ENCODE peak calls at places on chromosomes 12 and 14, in nine cellular contexts. One of them, this sample, is unnamed.

GRCh38 chr14:75450381-75451276 is 22.8 kb downstream of the JDP2 start:
- DNase-seq in fibroblast of pulmonary artery: no peak
- DNase-seq in stimulated activated CD8-positive, alpha-beta memory T cell treated with anti-CD3 and anti-CD28 coated beads, Interleukin-7, amount 100 ng/mL, for 1 hour: no peak
- DNase-seq in M059J: peak
- DNase-seq in NCI-H460: no peak
- DNase-seq in lower leg skin: peak
- DNase-seq in thyroid gland: peak
- DNase-seq in CD4-positive, alpha-beta memory T cell: no peak
- DNase-seq in T follicular helper cell: no peak
- DNase-seq in this sample: no peak

GRCh38 chr14:105092124-105092911 is 27.1 kb upstream of the GPR132 start:
- DNase-seq in fibroblast of pulmonary artery: no peak
- DNase-seq in stimulated activated CD8-positive, alpha-beta memory T cell treated with anti-CD3 and anti-CD28 coated beads, Interleukin-7, amount 100 ng/mL, for 1 hour: no peak
- DNase-seq in M059J: peak
- DNase-seq in NCI-H460: no peak
- DNase-seq in thyroid gland: peak
- DNase-seq in T follicular helper cell: no peak
- DNase-seq in lower leg skin: no peak
- DNase-seq in CD4-positive, alpha-beta memory T cell: peak
- DNase-seq in this sample: no peak

GRCh38 chr12:112393328-112393727 is 11.1 kb upstream of the HECTD4 start:
- DNase-seq in M059J: no peak
- DNase-seq in CD4-positive, alpha-beta memory T cell: no peak
- DNase-seq in T follicular helper cell: no peak
- DNase-seq in fibroblast of pulmonary artery: no peak
- DNase-seq in NCI-H460: no peak
- DNase-seq in lower leg skin: no peak
- DNase-seq in stimulated activated CD8-positive, alpha-beta memory T cell treated with anti-CD3 and anti-CD28 coated beads, Interleukin-7, amount 100 ng/mL, for 1 hour: no peak
- DNase-seq in thyroid gland: no peak
- DNase-seq in this sample: no peak

GRCh38 chr14:65179918-65180724 is 77.8 kb upstream of the MAX start:
- DNase-seq in lower leg skin: peak
- DNase-seq in stimulated activated CD8-positive, alpha-beta memory T cell treated with anti-CD3 and anti-CD28 coated beads, Interleukin-7, amount 100 ng/mL, for 1 hour: no peak
- DNase-seq in fibroblast of pulmonary artery: peak
- DNase-seq in M059J: peak
- DNase-seq in thyroid gland: no peak
- DNase-seq in T follicular helper cell: no peak
- DNase-seq in NCI-H460: no peak
- DNase-seq in CD4-positive, alpha-beta memory T cell: no peak
- DNase-seq in this sample: peak

GRCh38 chr12:1993341-1993740 is 10.9 kb downstream of the DCP1B start:
- DNase-seq in M059J: peak
- DNase-seq in thyroid gland: no peak
- DNase-seq in T follicular helper cell: no peak
- DNase-seq in lower leg skin: no peak
- DNase-seq in fibroblast of pulmonary artery: peak
- DNase-seq in NCI-H460: peak
- DNase-seq in CD4-positive, alpha-beta memory T cell: no peak
- DNase-seq in stimulated activated CD8-positive, alpha-beta memory T cell treated with anti-CD3 and anti-CD28 coated beads, Interleukin-7, amount 100 ng/mL, for 1 hour: no peak
- DNase-seq in this sample: peak

GRCh38 chr12:51346581-51346980 is at the start of gene CELA1:
- DNase-seq in CD4-positive, alpha-beta memory T cell: no peak
- DNase-seq in thyroid gland: no peak
- DNase-seq in T follicular helper cell: no peak
- DNase-seq in M059J: no peak
- DNase-seq in lower leg skin: no peak
- DNase-seq in NCI-H460: no peak
- DNase-seq in stimulated activated CD8-positive, alpha-beta memory T cell treated with anti-CD3 and anti-CD28 coated beads, Interleukin-7, amount 100 ng/mL, for 1 hour: no peak
- DNase-seq in fibroblast of pulmonary artery: no peak
- DNase-seq in this sample: peak

GRCh38 chr14:96897184-96897583 is 100.0 kb downstream of the VRK1 start:
- DNase-seq in fibroblast of pulmonary artery: no peak
- DNase-seq in thyroid gland: no peak
- DNase-seq in T follicular helper cell: no peak
- DNase-seq in NCI-H460: no peak
- DNase-seq in CD4-positive, alpha-beta memory T cell: no peak
- DNase-seq in M059J: no peak
- DNase-seq in stimulated activated CD8-positive, alpha-beta memory T cell treated with anti-CD3 and anti-CD28 coated beads, Interleukin-7, amount 100 ng/mL, for 1 hour: no peak
- DNase-seq in lower leg skin: no peak
- DNase-seq in this sample: no peak

GRCh38 chr14:77063581-77064289 is 34.3 kb upstream of the CIPC start:
- DNase-seq in lower leg skin: no peak
- DNase-seq in stimulated activated CD8-positive, alpha-beta memory T cell treated with anti-CD3 and anti-CD28 coated beads, Interleukin-7, amount 100 ng/mL, for 1 hour: no peak
- DNase-seq in NCI-H460: no peak
- DNase-seq in T follicular helper cell: no peak
- DNase-seq in fibroblast of pulmonary artery: peak
- DNase-seq in thyroid gland: no peak
- DNase-seq in M059J: no peak
- DNase-seq in CD4-positive, alpha-beta memory T cell: no peak
- DNase-seq in this sample: no peak

GRCh38 chr14:52399886-52400599 is 85.9 kb downstream of the PTGER2 start:
- DNase-seq in fibroblast of pulmonary artery: peak
- DNase-seq in NCI-H460: no peak
- DNase-seq in thyroid gland: no peak
- DNase-seq in CD4-positive, alpha-beta memory T cell: no peak
- DNase-seq in lower leg skin: no peak
- DNase-seq in T follicular helper cell: no peak
- DNase-seq in stimulated activated CD8-positive, alpha-beta memory T cell treated with anti-CD3 and anti-CD28 coated beads, Interleukin-7, amount 100 ng/mL, for 1 hour: no peak
- DNase-seq in M059J: peak
- DNase-seq in this sample: peak

GRCh38 chr12:116919247-116919671 is 8.5 kb downstream of the FBXW8 start:
- DNase-seq in CD4-positive, alpha-beta memory T cell: no peak
- DNase-seq in lower leg skin: no peak
- DNase-seq in NCI-H460: no peak
- DNase-seq in thyroid gland: no peak
- DNase-seq in stimulated activated CD8-positive, alpha-beta memory T cell treated with anti-CD3 and anti-CD28 coated beads, Interleukin-7, amount 100 ng/mL, for 1 hour: no peak
- DNase-seq in fibroblast of pulmonary artery: no peak
- DNase-seq in T follicular helper cell: no peak
- DNase-seq in M059J: no peak
- DNase-seq in this sample: no peak

GRCh38 chr12:106645074-106645421 is 62.2 kb downstream of the RFX4 start:
- DNase-seq in stimulated activated CD8-positive, alpha-beta memory T cell treated with anti-CD3 and anti-CD28 coated beads, Interleukin-7, amount 100 ng/mL, for 1 hour: no peak
- DNase-seq in M059J: peak
- DNase-seq in fibroblast of pulmonary artery: peak
- DNase-seq in T follicular helper cell: no peak
- DNase-seq in thyroid gland: peak
- DNase-seq in CD4-positive, alpha-beta memory T cell: no peak
- DNase-seq in lower leg skin: peak
- DNase-seq in NCI-H460: peak
- DNase-seq in this sample: peak

GRCh38 chr12:90407841-90408240 is 547.1 kb downstream of the CCER1 start:
- DNase-seq in lower leg skin: no peak
- DNase-seq in CD4-positive, alpha-beta memory T cell: no peak
- DNase-seq in stimulated activated CD8-positive, alpha-beta memory T cell treated with anti-CD3 and anti-CD28 coated beads, Interleukin-7, amount 100 ng/mL, for 1 hour: no peak
- DNase-seq in M059J: no peak
- DNase-seq in fibroblast of pulmonary artery: peak
- DNase-seq in T follicular helper cell: no peak
- DNase-seq in NCI-H460: no peak
- DNase-seq in thyroid gland: no peak
- DNase-seq in this sample: no peak

GRCh38 chr14:68081489-68081888 is 261.9 kb downstream of the RAD51B start:
- DNase-seq in fibroblast of pulmonary artery: no peak
- DNase-seq in stimulated activated CD8-positive, alpha-beta memory T cell treated with anti-CD3 and anti-CD28 coated beads, Interleukin-7, amount 100 ng/mL, for 1 hour: no peak
- DNase-seq in CD4-positive, alpha-beta memory T cell: no peak
- DNase-seq in NCI-H460: no peak
- DNase-seq in M059J: no peak
- DNase-seq in lower leg skin: no peak
- DNase-seq in T follicular helper cell: no peak
- DNase-seq in thyroid gland: no peak
- DNase-seq in this sample: no peak

GRCh38 chr12:87274594-87275245 is 754.5 kb downstream of the C12orf50 start:
- DNase-seq in fibroblast of pulmonary artery: peak
- DNase-seq in T follicular helper cell: no peak
- DNase-seq in CD4-positive, alpha-beta memory T cell: no peak
- DNase-seq in thyroid gland: no peak
- DNase-seq in lower leg skin: no peak
- DNase-seq in NCI-H460: peak
- DNase-seq in M059J: peak
- DNase-seq in stimulated activated CD8-positive, alpha-beta memory T cell treated with anti-CD3 and anti-CD28 coated beads, Interleukin-7, amount 100 ng/mL, for 1 hour: no peak
- DNase-seq in this sample: no peak

GRCh38 chr14:101825797-101826196 is 64.3 kb downstream of the PPP2R5C start:
- DNase-seq in T follicular helper cell: no peak
- DNase-seq in M059J: no peak
- DNase-seq in lower leg skin: no peak
- DNase-seq in stimulated activated CD8-positive, alpha-beta memory T cell treated with anti-CD3 and anti-CD28 coated beads, Interleukin-7, amount 100 ng/mL, for 1 hour: no peak
- DNase-seq in thyroid gland: no peak
- DNase-seq in fibroblast of pulmonary artery: no peak
- DNase-seq in NCI-H460: no peak
- DNase-seq in CD4-positive, alpha-beta memory T cell: no peak
- DNase-seq in this sample: no peak

GRCh38 chr12:46342562-46343033 is 30.0 kb downstream of the SLC38A2 start:
- DNase-seq in stimulated activated CD8-positive, alpha-beta memory T cell treated with anti-CD3 and anti-CD28 coated beads, Interleukin-7, amount 100 ng/mL, for 1 hour: no peak
- DNase-seq in thyroid gland: no peak
- DNase-seq in lower leg skin: no peak
- DNase-seq in CD4-positive, alpha-beta memory T cell: peak
- DNase-seq in T follicular helper cell: peak
- DNase-seq in fibroblast of pulmonary artery: peak
- DNase-seq in NCI-H460: peak
- DNase-seq in M059J: peak
- DNase-seq in this sample: peak

GRCh38 chr12:78081590-78082314 is 251.1 kb downstream of the NAV3 start:
- DNase-seq in thyroid gland: no peak
- DNase-seq in fibroblast of pulmonary artery: no peak
- DNase-seq in stimulated activated CD8-positive, alpha-beta memory T cell treated with anti-CD3 and anti-CD28 coated beads, Interleukin-7, amount 100 ng/mL, for 1 hour: no peak
- DNase-seq in NCI-H460: no peak
- DNase-seq in CD4-positive, alpha-beta memory T cell: no peak
- DNase-seq in M059J: no peak
- DNase-seq in lower leg skin: no peak
- DNase-seq in T follicular helper cell: no peak
- DNase-seq in this sample: no peak

GRCh38 chr12:65306603-65307501 is 28.4 kb downstream of the MSRB3 start:
- DNase-seq in stimulated activated CD8-positive, alpha-beta memory T cell treated with anti-CD3 and anti-CD28 coated beads, Interleukin-7, amount 100 ng/mL, for 1 hour: no peak
- DNase-seq in T follicular helper cell: no peak
- DNase-seq in fibroblast of pulmonary artery: peak
- DNase-seq in thyroid gland: no peak
- DNase-seq in M059J: peak
- DNase-seq in CD4-positive, alpha-beta memory T cell: no peak
- DNase-seq in lower leg skin: no peak
- DNase-seq in NCI-H460: peak
- DNase-seq in this sample: no peak

GRCh38 chr14:59252772-59253500 is 64.5 kb downstream of the DAAM1 start:
- DNase-seq in T follicular helper cell: no peak
- DNase-seq in CD4-positive, alpha-beta memory T cell: no peak
- DNase-seq in thyroid gland: no peak
- DNase-seq in fibroblast of pulmonary artery: peak
- DNase-seq in stimulated activated CD8-positive, alpha-beta memory T cell treated with anti-CD3 and anti-CD28 coated beads, Interleukin-7, amount 100 ng/mL, for 1 hour: no peak
- DNase-seq in M059J: no peak
- DNase-seq in lower leg skin: no peak
- DNase-seq in NCI-H460: no peak
- DNase-seq in this sample: peak

GRCh38 chr12:66371982-66372381 is 69.7 kb downstream of the HELB start:
- DNase-seq in NCI-H460: no peak
- DNase-seq in T follicular helper cell: no peak
- DNase-seq in stimulated activated CD8-positive, alpha-beta memory T cell treated with anti-CD3 and anti-CD28 coated beads, Interleukin-7, amount 100 ng/mL, for 1 hour: no peak
- DNase-seq in fibroblast of pulmonary artery: no peak
- DNase-seq in lower leg skin: no peak
- DNase-seq in M059J: no peak
- DNase-seq in CD4-positive, alpha-beta memory T cell: no peak
- DNase-seq in thyroid gland: no peak
- DNase-seq in this sample: no peak

GRCh38 chr12:57240926-57241555 is 9.9 kb downstream of the STAC3 start:
- DNase-seq in NCI-H460: no peak
- DNase-seq in stimulated activated CD8-positive, alpha-beta memory T cell treated with anti-CD3 and anti-CD28 coated beads, Interleukin-7, amount 100 ng/mL, for 1 hour: no peak
- DNase-seq in fibroblast of pulmonary artery: no peak
- DNase-seq in M059J: no peak
- DNase-seq in CD4-positive, alpha-beta memory T cell: no peak
- DNase-seq in thyroid gland: no peak
- DNase-seq in lower leg skin: no peak
- DNase-seq in T follicular helper cell: no peak
- DNase-seq in this sample: no peak

GRCh38 chr14:78022059-78022458 is 148.1 kb upstream of the NRXN3 start:
- DNase-seq in M059J: peak
- DNase-seq in lower leg skin: peak
- DNase-seq in stimulated activated CD8-positive, alpha-beta memory T cell treated with anti-CD3 and anti-CD28 coated beads, Interleukin-7, amount 100 ng/mL, for 1 hour: no peak
- DNase-seq in thyroid gland: peak
- DNase-seq in fibroblast of pulmonary artery: peak
- DNase-seq in CD4-positive, alpha-beta memory T cell: no peak
- DNase-seq in NCI-H460: peak
- DNase-seq in T follicular helper cell: peak
- DNase-seq in this sample: peak

GRCh38 chr12:113475451-113476085 is 3.9 kb upstream of the LHX5 start:
- DNase-seq in T follicular helper cell: no peak
- DNase-seq in thyroid gland: no peak
- DNase-seq in lower leg skin: no peak
- DNase-seq in CD4-positive, alpha-beta memory T cell: no peak
- DNase-seq in M059J: no peak
- DNase-seq in NCI-H460: no peak
- DNase-seq in fibroblast of pulmonary artery: no peak
- DNase-seq in stimulated activated CD8-positive, alpha-beta memory T cell treated with anti-CD3 and anti-CD28 coated beads, Interleukin-7, amount 100 ng/mL, for 1 hour: no peak
- DNase-seq in this sample: no peak

GRCh38 chr12:47709277-47710048 is 3.6 kb upstream of the RPAP3 start:
- DNase-seq in lower leg skin: no peak
- DNase-seq in CD4-positive, alpha-beta memory T cell: no peak
- DNase-seq in thyroid gland: no peak
- DNase-seq in NCI-H460: no peak
- DNase-seq in M059J: no peak
- DNase-seq in fibroblast of pulmonary artery: no peak
- DNase-seq in stimulated activated CD8-positive, alpha-beta memory T cell treated with anti-CD3 and anti-CD28 coated beads, Interleukin-7, amount 100 ng/mL, for 1 hour: no peak
- DNase-seq in T follicular helper cell: no peak
- DNase-seq in this sample: no peak

This sample was measured in fibroblast of gingiva.